ENCODE peak calls at places on chromosomes 4 and X, in seven cellular contexts. B is neuronal stem cell, Z is esophagus muscularis mucosa, F is HL-60, J is H1, K is body of pancreas, H is lung. M is an unnamed sample.

GRCh38 chrX:153992180-153992579 is 19.6 kb downstream of the TMEM187 start:
- DNase-seq in B (no peak), Z (no peak), F (no peak), J (no peak), K (no peak), H (no peak), M (no peak)

GRCh38 chr4:1290165-1290977 is 680 bp downstream of the MAEA start:
- DNase-seq in B (no peak), Z (no peak), F (no peak), J (no peak), K (peak), H (no peak), M (no peak)

GRCh38 chrX:154546354-154547244 is at the start of gene G6PD:
- DNase-seq in B (peak), Z (no peak), F (peak), J (no peak), K (peak), H (peak), M (no peak)

GRCh38 chrX:35251229-35251628 is 308.6 kb downstream of the FAM47B start:
- DNase-seq in B (no peak), Z (no peak), F (no peak), J (no peak), K (no peak), H (no peak), M (no peak)

GRCh38 chr4:37268311-37268710 is 23.8 kb downstream of the NWD2 start:
- DNase-seq in B (no peak), Z (no peak), F (no peak), J (no peak), K (no peak), H (no peak), M (no peak)

GRCh38 chr4:62344915-62345314 is 1144.8 kb downstream of the ADGRL3 start:
- DNase-seq in B (no peak), Z (no peak), F (no peak), J (no peak), K (no peak), H (no peak), M (no peak)

GRCh38 chr4:10011277-10011676 is 10.0 kb downstream of the SLC2A9 start:
- DNase-seq in B (no peak), Z (no peak), F (no peak), J (no peak), K (no peak), H (no peak), M (no peak)

GRCh38 chr4:141565379-141566089 is 70.8 kb upstream of the IL15 start:
- DNase-seq in B (no peak), Z (no peak), F (no peak), J (no peak), K (no peak), H (no peak), M (no peak)

GRCh38 chr4:3461515-3462291 is 1.4 kb upstream of the DOK7 start:
- DNase-seq in B (no peak), Z (no peak), F (no peak), J (no peak), K (peak), H (peak), M (no peak)

GRCh38 chrX:70025464-70025863 is 24.3 kb downstream of the AWAT2 start:
- DNase-seq in B (no peak), Z (no peak), F (no peak), J (no peak), K (no peak), H (no peak), M (no peak)

GRCh38 chrX:18354369-18355329 is at the start of gene SCML2:
- DNase-seq in B (peak), Z (no peak), F (peak), J (no peak), K (peak), H (no peak), M (no peak)

DNA sequence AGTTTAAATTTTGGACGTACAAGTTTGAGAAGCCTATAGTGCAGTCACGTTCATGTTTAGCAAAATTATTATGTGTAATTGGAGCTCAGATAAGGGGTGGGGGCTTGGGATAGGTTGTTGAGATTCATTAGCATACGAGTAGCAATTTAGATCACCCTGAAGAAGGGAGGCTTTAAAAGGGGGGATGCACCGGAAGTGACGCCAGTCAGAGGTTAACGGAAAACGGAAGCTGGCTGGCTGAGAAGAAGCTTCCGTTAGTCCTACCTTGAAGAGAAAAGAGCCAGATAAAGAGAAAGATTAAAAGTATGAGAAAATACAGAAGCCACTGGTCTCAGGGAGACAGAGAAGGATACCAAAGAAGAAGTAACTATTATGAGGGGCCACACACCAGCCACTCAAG is 1.1 kb upstream of the NXT2 start:
- DNase-seq in B (no peak), Z (no peak), F (peak), J (no peak), K (no peak), H (no peak), M (no peak)
- H3K27ac ChIP-seq in B (no peak), Z (no peak), F (peak), J (no peak), K (no peak), H (no peak), M (no peak)

GRCh38 chr4:184104419-184105101 is 113.1 kb downstream of the ENPP6 start:
- DNase-seq in B (no peak), Z (no peak), F (no peak), J (no peak), K (peak), H (peak), M (no peak)

GRCh38 chr4:184110452-184110851 is 107.2 kb downstream of the ENPP6 start:
- DNase-seq in B (no peak), Z (peak), F (no peak), J (no peak), K (no peak), H (peak), M (no peak)

GRCh38 chr4:184112006-184112550 is 105.6 kb downstream of the ENPP6 start:
- DNase-seq in B (no peak), Z (no peak), F (no peak), J (no peak), K (no peak), H (no peak), M (no peak)

GRCh38 chr4:184111433-184111832 is 106.2 kb downstream of the ENPP6 start:
- DNase-seq in B (no peak), Z (peak), F (no peak), J (no peak), K (no peak), H (peak), M (no peak)

DNA sequence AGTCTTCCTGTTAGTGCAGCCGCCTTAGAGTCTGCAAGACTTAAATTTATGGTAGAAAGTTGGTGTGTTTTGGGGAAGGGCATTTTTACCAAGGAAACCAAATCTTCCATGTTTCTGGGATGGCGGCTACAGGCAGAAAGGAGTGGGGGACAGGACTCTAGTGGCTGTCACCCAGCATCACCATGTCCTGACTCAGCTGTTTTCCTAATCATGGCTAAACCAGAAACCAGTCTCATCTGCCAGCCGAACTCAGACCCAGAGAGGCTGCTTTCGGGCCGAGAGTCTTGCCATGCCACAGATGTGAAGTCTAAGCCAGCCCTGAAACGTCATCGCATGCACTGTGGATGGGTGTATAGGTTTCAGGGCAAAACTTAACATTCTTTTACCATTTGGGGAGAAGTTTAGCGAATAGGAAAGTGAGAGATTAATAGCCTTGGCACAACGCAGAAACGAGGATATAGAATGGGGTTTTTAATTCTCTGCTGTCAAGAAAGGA is 109.6 kb downstream of the ENPP6 start:
- DNase-seq in B (no peak), Z (peak), F (no peak), J (no peak), K (no peak), H (no peak), M (no peak)
- H3K27ac ChIP-seq in B (no peak), Z (no peak), F (no peak), J (no peak), K (no peak), H (no peak), M (no peak)

GRCh38 chr4:39179681-39180080 is 2.6 kb upstream of the WDR19 start:
- DNase-seq in B (no peak), Z (no peak), F (no peak), J (no peak), K (no peak), H (no peak), M (no peak)

GRCh38 chr4:39178706-39179105 is 3.6 kb upstream of the WDR19 start:
- DNase-seq in B (no peak), Z (no peak), F (no peak), J (no peak), K (no peak), H (no peak), M (no peak)

GRCh38 chr4:39181905-39182638 is at the start of gene WDR19:
- DNase-seq in B (peak), Z (peak), F (peak), J (peak), K (peak), H (peak), M (peak)

DNA sequence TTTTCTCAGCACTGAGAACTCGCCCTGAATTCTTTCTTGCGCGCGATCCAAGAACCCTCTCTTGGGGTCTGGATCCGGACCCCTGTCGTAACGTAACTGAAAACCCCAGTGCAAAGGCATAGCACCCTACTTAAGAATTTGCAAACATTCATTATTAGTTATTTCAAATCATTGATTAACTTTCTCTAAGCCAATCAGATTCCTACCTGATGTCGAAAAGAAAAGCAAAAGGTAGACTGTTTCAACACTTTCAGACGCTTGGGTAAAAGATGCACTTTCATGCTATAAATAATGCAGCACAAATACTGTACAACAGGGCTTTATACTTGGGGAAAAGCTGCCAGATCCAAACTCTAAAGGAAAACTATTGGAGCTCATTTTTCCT is 817 bp upstream of the WDR19 start:
- DNase-seq in B (no peak), Z (no peak), F (no peak), J (no peak), K (no peak), H (no peak), M (no peak)
- H3K27ac ChIP-seq in B (no peak), Z (peak), F (peak), J (no peak), K (peak), H (peak), M (no peak)

DNA sequence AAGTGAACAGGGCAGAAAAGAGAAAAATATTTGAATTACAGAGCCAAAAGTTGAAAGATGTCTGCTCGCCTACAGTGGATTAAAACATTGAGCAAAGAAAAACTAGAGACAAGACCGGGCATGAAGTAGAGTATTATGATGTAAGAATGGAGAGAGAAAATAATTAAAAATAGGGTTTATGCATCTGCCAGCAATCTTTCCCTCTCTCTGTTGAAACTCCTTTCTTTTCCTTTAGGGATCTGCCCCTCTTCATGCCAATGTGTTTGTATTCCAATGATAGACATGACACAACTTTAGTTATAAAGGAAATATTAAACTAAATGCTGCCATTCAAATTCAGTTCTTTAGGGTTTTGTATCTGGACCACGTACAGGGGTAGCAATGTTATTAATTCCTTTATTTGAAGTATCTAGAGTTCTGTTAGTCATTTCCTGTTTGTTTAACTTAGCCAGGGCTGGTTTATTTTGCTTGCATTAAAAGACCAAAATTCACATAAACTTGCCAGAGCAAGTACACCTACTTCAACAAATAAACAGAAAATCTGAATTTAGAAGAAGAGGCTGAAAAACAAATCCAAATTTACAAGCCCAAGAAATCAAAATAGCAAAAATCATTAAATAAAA is 202.6 kb downstream of the SPOCK3 start:
- DNase-seq in B (no peak), Z (no peak), F (no peak), J (no peak), K (no peak), H (no peak), M (peak)
- H3K27ac ChIP-seq in B (no peak), Z (no peak), F (no peak), J (no peak), K (no peak), H (no peak), M (peak)